ENCODE peak calls at places on chromosome 15, in seven cellular contexts. P is mammary epithelial cell; L is spleen; U is K562; H is CD8-positive, alpha-beta memory T cell; Q is left lung; X is MM.1S. B is an unnamed sample. For H3K9me3, the result is how much of the 10 kb centered on the place peaks cover.

GRCh38 chr15:67185051-67185450 is 69.4 kb downstream of the AAGAB start:
- DNase-seq in P (no peak), Q (no peak), X (no peak), U (no peak), L (peak), H (no peak), B (no peak)

GRCh38 chr15:62323353-62323752 is 158.3 kb upstream of the C2CD4B start:
- DNase-seq in H (no peak), U (no peak), X (no peak), Q (no peak), P (no peak), L (no peak), B (no peak)

GRCh38 chr15:46768287-46768686 is 949.0 kb upstream of the SEMA6D start:
- DNase-seq in P (no peak), Q (no peak), L (no peak), U (no peak), X (no peak), H (no peak), B (no peak)

GRCh38 chr15:100770781-100771584 is 108.6 kb upstream of the ALDH1A3 start:
- DNase-seq in H (no peak), L (peak), Q (no peak), P (no peak), U (no peak), X (no peak), B (no peak)

GRCh38 chr15:66703540-66703941 is 1.5 kb downstream of the SMAD6 start:
- DNase-seq in H (no peak), U (no peak), X (peak), P (peak), Q (peak), L (peak), B (no peak)

GRCh38 chr15:61295239-61295638 is 66.1 kb upstream of the RORA start:
- DNase-seq in H (no peak), P (no peak), L (no peak), U (no peak), Q (no peak), X (no peak), B (no peak)

GRCh38 chr15:62059818-62060115 is 480 bp downstream of the VPS13C start:
- DNase-seq in X (peak), H (peak), P (peak), L (no peak), U (peak), Q (peak), B (peak)

GRCh38 chr15:101126618-101127502 is 125.0 kb downstream of the CHSY1 start:
- DNase-seq in U (no peak), Q (peak), H (no peak), X (peak), L (peak), P (no peak), B (no peak)

GRCh38 chr15:74780983-74781672 is 752 bp upstream of the CSK start:
- DNase-seq in L (peak), Q (peak), P (peak), X (peak), H (peak), U (no peak), B (no peak)

GRCh38 chr15:85615930-85616329 is 178.8 kb downstream of the KLHL25 start:
- DNase-seq in P (peak), Q (no peak), L (no peak), U (peak), H (no peak), X (peak), B (no peak)

GRCh38 chr15:90336705-90337141 is 15.4 kb upstream of the ZNF774 start:
- DNase-seq in H (no peak), Q (peak), L (peak), U (no peak), X (no peak), P (peak), B (no peak)

GRCh38 chr15:64574220-64574994 is 114.0 kb downstream of the ZNF609 start:
- DNase-seq in U (no peak), Q (no peak), H (no peak), L (no peak), X (no peak), P (peak), B (no peak)

GRCh38 chr15:61050844-61051569 is 178.1 kb downstream of the RORA start:
- DNase-seq in Q (no peak), L (no peak), H (no peak), P (no peak), U (no peak), X (no peak), B (no peak)

GRCh38 chr15:27681038-27681437 is 418.1 kb downstream of the OCA2 start:
- DNase-seq in X (no peak), H (no peak), Q (no peak), L (no peak), P (no peak), U (no peak), B (no peak)

GRCh38 chr15:81865850-81866537 is 179.8 kb downstream of the MEX3B start:
- DNase-seq in P (no peak), U (no peak), X (peak), H (no peak), Q (no peak), L (no peak), B (no peak)

GRCh38 chr15:59138243-59138642 is 33.3 kb downstream of the CCNB2 start:
- DNase-seq in Q (no peak), P (no peak), U (peak), L (peak), X (peak), H (peak), B (peak)

GRCh38 chr15:78149805-78150751 is 916 bp downstream of the IDH3A start:
- DNase-seq in H (no peak), P (peak), U (no peak), Q (no peak), X (peak), L (no peak), B (no peak)

GRCh38 chr15:33021806-33022389 is 172.6 kb downstream of the FMN1 start:
- DNase-seq in Q (no peak), L (no peak), H (no peak), X (peak), U (peak), P (peak), B (no peak)

GRCh38 chr15:38215707-38216106 is 36.9 kb upstream of the SPRED1 start:
- DNase-seq in X (no peak), P (no peak), L (no peak), Q (no peak), H (no peak), U (no peak), B (no peak)

GRCh38 chr15:98813956-98814355 is 165.6 kb downstream of the IGF1R start:
- DNase-seq in P (no peak), L (no peak), Q (no peak), X (no peak), U (no peak), H (no peak), B (no peak)

GRCh38 chr15:80325206-80325605 is 73.2 kb upstream of the CTXND1 start:
- DNase-seq in Q (no peak), P (no peak), L (no peak), H (no peak), X (peak), U (no peak), B (no peak)

GRCh38 chr15:68618339-68619302 is 39.8 kb downstream of the CORO2B start:
- DNase-seq in L (no peak), P (no peak), X (no peak), Q (no peak), H (no peak), U (no peak), B (no peak)

GRCh38 chr15:51967583-51967982 is 4.0 kb downstream of the LEO1 start:
- DNase-seq in P (no peak), X (no peak), H (no peak), U (no peak), L (no peak), Q (no peak), B (no peak)

GRCh38 chr15:56805466-56806146 is 72.3 kb upstream of the ZNF280D start:
- DNase-seq in Q (no peak), P (peak), X (no peak), U (no peak), H (no peak), L (no peak), B (no peak)

GRCh38 chr15:100348578-100348977 is 6.8 kb upstream of the ADAMTS17 start:
- DNase-seq in L (no peak), U (no peak), P (peak), H (no peak), Q (no peak), X (no peak), B (no peak)

GRCh38 chr15:78103406-78104118 is 11.2 kb downstream of the SH2D7 start:
- DNase-seq in H (peak), X (peak), L (peak), P (no peak), U (no peak), Q (peak), B (no peak)

GRCh38 chr15:75235760-75236729 is 22.1 kb upstream of the GOLGA6C start:
- DNase-seq in L (peak), U (no peak), P (no peak), X (no peak), Q (peak), H (no peak), B (no peak)

GRCh38 chr15:66865622-66866611 is 163.9 kb downstream of the SMAD6 start:
- DNase-seq in Q (peak), X (peak), L (peak), P (no peak), U (no peak), H (no peak), B (no peak)

GRCh38 chr15:83767786-83768185 is 113.9 kb downstream of the ADAMTSL3 start:
- DNase-seq in U (no peak), X (no peak), H (no peak), Q (no peak), L (no peak), P (no peak), B (no peak)

GRCh38 chr15:30783019-30783418 is 120.7 kb upstream of the FAN1 start:
- DNase-seq in U (no peak), L (no peak), X (no peak), H (no peak), Q (no peak), P (no peak), B (no peak)

GRCh38 chr15:33279613-33280205 is 31.1 kb upstream of the RYR3 start:
- DNase-seq in L (no peak), X (no peak), H (no peak), Q (no peak), U (no peak), P (peak), B (no peak)

GRCh38 chr15:78837131-78837530 is 25.9 kb upstream of the ADAMTS7 start:
- DNase-seq in H (no peak), U (no peak), P (no peak), L (no peak), Q (no peak), X (no peak), B (no peak)

GRCh38 chr15:26890451-26890850 is 23.6 kb downstream of the GABRA5 start:
- DNase-seq in H (no peak), L (no peak), Q (no peak), X (no peak), P (no peak), U (no peak), B (no peak)

GRCh38 chr15:62325597-62325996 is 160.5 kb upstream of the C2CD4B start:
- DNase-seq in X (no peak), H (no peak), P (no peak), Q (no peak), U (no peak), L (no peak), B (no peak)

GRCh38 chr15:73108676-73109075 is 56.4 kb downstream of the NEO1 start:
- DNase-seq in U (no peak), H (no peak), X (no peak), Q (no peak), P (no peak), L (no peak), B (no peak)

DNA sequence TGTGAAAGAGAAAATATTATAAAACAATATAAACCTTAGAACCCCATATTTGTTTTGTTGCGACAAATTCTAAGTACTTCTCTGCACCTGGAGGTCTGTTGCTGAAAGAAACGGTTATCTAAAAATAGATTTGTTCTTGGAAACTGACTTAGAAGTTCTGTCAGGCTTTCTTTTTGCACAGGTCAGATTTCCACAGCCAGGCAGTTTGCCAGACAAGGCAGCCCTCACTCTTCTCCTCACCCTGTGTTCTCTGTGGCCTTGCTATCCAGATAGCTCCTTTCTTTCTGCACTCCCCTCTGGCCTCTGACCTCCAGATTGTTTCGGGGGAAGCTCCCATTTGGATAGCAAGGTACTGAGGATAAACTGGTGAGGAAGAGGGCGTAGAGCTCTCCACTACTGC is 413.3 kb upstream of the ONECUT1 start:
- DNase-seq in H (no peak), X (peak), L (no peak), P (no peak), Q (no peak), U (no peak), B (no peak)
- H3K9me3 ChIP-seq in H (under half), X (under half), L (under half), P (under half), Q (under half), U (under half), B (under half)

GRCh38 chr15:40812721-40813425 is 5.6 kb upstream of the DNAJC17 start:
- DNase-seq in X (no peak), P (no peak), L (no peak), Q (no peak), H (no peak), U (no peak), B (no peak)
- H3K9me3 ChIP-seq in X (under half), P (under half), L (under half), Q (under half), H (under half), U (under half), B (under half)

GRCh38 chr15:42760759-42761158 is 23.8 kb upstream of the CDAN1 start:
- DNase-seq in P (no peak), H (no peak), L (no peak), Q (no peak), U (no peak), X (no peak), B (no peak)
- H3K9me3 ChIP-seq in P (under half), H (under half), L (under half), Q (under half), U (under half), X (under half), B (under half)

GRCh38 chr15:20356444-20357138 is 185.0 kb downstream of the GOLGA6L6 start:
- DNase-seq in P (no peak), L (peak), U (peak), H (peak), Q (no peak), X (peak), B (peak)

GRCh38 chr15:20357139-20358065 is 184.2 kb downstream of the GOLGA6L6 start:
- DNase-seq in X (no peak), P (no peak), L (peak), U (peak), H (no peak), Q (no peak), B (no peak)

GRCh38 chr15:20361091-20361490 is 180.5 kb downstream of the GOLGA6L6 start:
- DNase-seq in H (no peak), U (no peak), X (no peak), L (no peak), Q (no peak), P (no peak), B (no peak)

GRCh38 chr15:20358066-20358780 is 183.4 kb downstream of the GOLGA6L6 start:
- DNase-seq in P (no peak), X (no peak), U (peak), L (peak), H (no peak), Q (no peak), B (no peak)

DNA sequence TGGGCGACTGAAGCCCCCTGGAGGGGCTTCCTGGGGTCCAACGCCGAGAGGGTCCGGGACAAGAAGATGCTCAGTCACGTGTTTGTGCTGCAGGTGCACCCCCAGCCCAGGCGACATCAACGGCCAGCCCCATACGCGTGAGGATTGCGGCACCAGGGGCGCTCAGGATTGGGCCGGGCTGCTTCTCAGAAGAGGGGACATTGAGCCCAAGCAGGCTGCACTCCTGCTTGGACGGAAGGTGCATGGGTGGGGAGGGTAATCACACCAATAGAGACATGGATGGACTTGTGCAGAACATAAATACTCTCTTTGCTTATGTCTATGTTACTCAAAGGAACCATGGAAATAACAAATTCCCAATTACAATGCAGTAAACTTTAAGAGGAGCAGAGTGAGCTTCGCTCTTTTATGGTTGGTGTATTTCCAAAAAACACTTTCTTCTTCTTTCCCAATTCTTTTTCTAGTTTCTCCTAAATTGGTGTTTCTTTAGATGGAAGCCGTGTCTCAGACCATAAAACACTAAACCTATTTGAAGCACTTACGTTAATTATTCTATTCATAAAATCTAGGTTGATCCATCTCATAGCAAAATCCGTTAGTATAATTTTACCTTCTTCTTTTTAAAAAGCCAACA is 182.7 kb downstream of the GOLGA6L6 start:
- DNase-seq in Q (no peak), H (no peak), P (no peak), L (no peak), U (no peak), X (no peak), B (no peak)
- H3K9me3 ChIP-seq in Q (under half), H (under half), P (under half), L (under half), U (under half), X (under half), B (under half)